ENCODE peak calls at places on chromosomes 12 and 14, in five cellular contexts. One of them, this sample, is unnamed.

GRCh38 chr14:66496911-66497310 is 10.7 kb downstream of the CCDC196 start:
- DNase-seq in K562: no peak
- DNase-seq in GM12878: no peak
- DNase-seq in HepG2: no peak
- DNase-seq in H1: no peak
- DNase-seq in this sample: no peak

GRCh38 chr14:79318371-79318770 is 892.9 kb downstream of the DIO2 start:
- DNase-seq in K562: no peak
- DNase-seq in GM12878: no peak
- DNase-seq in HepG2: no peak
- DNase-seq in H1: no peak
- DNase-seq in this sample: no peak

GRCh38 chr12:29157486-29157946 is 8.4 kb downstream of the FAR2 start:
- DNase-seq in K562: no peak
- DNase-seq in GM12878: no peak
- DNase-seq in HepG2: no peak
- DNase-seq in H1: no peak
- DNase-seq in this sample: no peak

GRCh38 chr12:3872800-3873636 is at the start of gene PARP11:
- DNase-seq in K562: peak; percentile 76
- DNase-seq in GM12878: peak; percentile 87
- DNase-seq in HepG2: peak; percentile 91
- DNase-seq in H1: peak; percentile 84
- DNase-seq in this sample: peak; percentile 70

GRCh38 chr12:7433276-7433822 is 10.6 kb downstream of the CD163L1 start:
- DNase-seq in K562: no peak
- DNase-seq in GM12878: no peak
- DNase-seq in HepG2: peak; percentile 21
- DNase-seq in H1: no peak
- DNase-seq in this sample: peak; percentile 26

GRCh38 chr14:94640721-94641631 is 28.8 kb downstream of the SERPINA3 start:
- DNase-seq in K562: peak; percentile 7
- DNase-seq in GM12878: no peak
- DNase-seq in HepG2: no peak
- DNase-seq in H1: no peak
- DNase-seq in this sample: peak; percentile 15

GRCh38 chr12:127239781-127240180 is 1027.2 kb upstream of the TMEM132C start:
- DNase-seq in K562: no peak
- DNase-seq in GM12878: no peak
- DNase-seq in HepG2: no peak
- DNase-seq in H1: no peak
- DNase-seq in this sample: no peak

GRCh38 chr12:125185740-125186470 is 120.7 kb downstream of the AACS start:
- DNase-seq in K562: peak; percentile 86
- DNase-seq in GM12878: no peak
- DNase-seq in HepG2: peak; percentile 53
- DNase-seq in H1: no peak
- DNase-seq in this sample: peak; percentile 49

GRCh38 chr12:20588057-20588456 is 107.1 kb upstream of the SLCO1C1 start:
- DNase-seq in K562: no peak
- DNase-seq in GM12878: no peak
- DNase-seq in HepG2: no peak
- DNase-seq in H1: no peak
- DNase-seq in this sample: no peak

GRCh38 chr14:100874051-100874410 is 29.5 kb downstream of the RTL1 start:
- DNase-seq in K562: no peak
- DNase-seq in GM12878: no peak
- DNase-seq in HepG2: no peak
- DNase-seq in H1: no peak
- DNase-seq in this sample: no peak

GRCh38 chr12:16012086-16012485 is 101.0 kb downstream of the DERA start:
- DNase-seq in K562: peak; percentile 4
- DNase-seq in GM12878: no peak
- DNase-seq in HepG2: no peak
- DNase-seq in H1: no peak
- DNase-seq in this sample: no peak

GRCh38 chr12:31749024-31749704 is 20.3 kb upstream of the AMN1 start:
- DNase-seq in K562: peak; percentile 88
- DNase-seq in GM12878: peak; percentile 99
- DNase-seq in HepG2: peak; percentile 99
- DNase-seq in H1: peak; percentile 67
- DNase-seq in this sample: peak; percentile 99

GRCh38 chr14:95068521-95068920 is 88.8 kb downstream of the DICER1 start:
- DNase-seq in K562: no peak
- DNase-seq in GM12878: no peak
- DNase-seq in HepG2: no peak
- DNase-seq in H1: no peak
- DNase-seq in this sample: no peak

GRCh38 chr14:98138666-98139065 is 1133.3 kb downstream of the BCL11B start:
- DNase-seq in K562: peak; percentile 5
- DNase-seq in GM12878: no peak
- DNase-seq in HepG2: no peak
- DNase-seq in H1: peak; percentile 7
- DNase-seq in this sample: peak; percentile 1

GRCh38 chr14:88346048-88346639 is 23.1 kb upstream of the KCNK10 start:
- DNase-seq in K562: no peak
- DNase-seq in GM12878: no peak
- DNase-seq in HepG2: peak; percentile 71
- DNase-seq in H1: no peak
- DNase-seq in this sample: no peak

GRCh38 chr12:117528538-117528937 is 167.1 kb upstream of the NOS1 start:
- DNase-seq in K562: no peak
- DNase-seq in GM12878: no peak
- DNase-seq in HepG2: no peak
- DNase-seq in H1: no peak
- DNase-seq in this sample: no peak

GRCh38 chr12:130970908-130971233 is 17.2 kb downstream of the ADGRD1 start:
- DNase-seq in K562: no peak
- DNase-seq in GM12878: no peak
- DNase-seq in HepG2: no peak
- DNase-seq in H1: no peak
- DNase-seq in this sample: no peak

GRCh38 chr12:93573552-93574223 is 1.2 kb downstream of the SOCS2 start:
- DNase-seq in K562: no peak
- DNase-seq in GM12878: no peak
- DNase-seq in HepG2: no peak
- DNase-seq in H1: no peak
- DNase-seq in this sample: no peak

GRCh38 chr12:47408171-47408871 is 297.5 kb downstream of the RPAP3 start:
- DNase-seq in K562: peak; percentile 32
- DNase-seq in GM12878: peak; percentile 40
- DNase-seq in HepG2: peak; percentile 6
- DNase-seq in H1: no peak
- DNase-seq in this sample: peak; percentile 19

GRCh38 chr12:33944703-33945437 is 77.4 kb upstream of the ALG10 start:
- DNase-seq in K562: no peak
- DNase-seq in GM12878: no peak
- DNase-seq in HepG2: peak; percentile 1
- DNase-seq in H1: no peak
- DNase-seq in this sample: no peak

GRCh38 chr12:6604254-6605029 is 2.7 kb downstream of the CHD4 start:
- DNase-seq in K562: no peak
- DNase-seq in GM12878: no peak
- DNase-seq in HepG2: no peak
- DNase-seq in H1: no peak
- DNase-seq in this sample: no peak

GRCh38 chr12:104457746-104458644 is 1.2 kb downstream of the CHST11 start:
- DNase-seq in K562: peak; percentile 62
- DNase-seq in GM12878: no peak
- DNase-seq in HepG2: no peak
- DNase-seq in H1: no peak
- DNase-seq in this sample: no peak

GRCh38 chr12:112107728-112108447 is 695 bp downstream of the NAA25 start:
- DNase-seq in K562: peak; percentile 40
- DNase-seq in GM12878: no peak
- DNase-seq in HepG2: no peak
- DNase-seq in H1: no peak
- DNase-seq in this sample: no peak

GRCh38 chr12:50344775-50345174 is 51.6 kb downstream of the FAM186A start:
- DNase-seq in K562: no peak
- DNase-seq in GM12878: no peak
- DNase-seq in HepG2: no peak
- DNase-seq in H1: no peak
- DNase-seq in this sample: no peak

GRCh38 chr14:90472632-90473031 is 75.8 kb downstream of the CALM1 start:
- DNase-seq in K562: no peak
- DNase-seq in GM12878: no peak
- DNase-seq in HepG2: no peak
- DNase-seq in H1: no peak
- DNase-seq in this sample: no peak

DNA sequence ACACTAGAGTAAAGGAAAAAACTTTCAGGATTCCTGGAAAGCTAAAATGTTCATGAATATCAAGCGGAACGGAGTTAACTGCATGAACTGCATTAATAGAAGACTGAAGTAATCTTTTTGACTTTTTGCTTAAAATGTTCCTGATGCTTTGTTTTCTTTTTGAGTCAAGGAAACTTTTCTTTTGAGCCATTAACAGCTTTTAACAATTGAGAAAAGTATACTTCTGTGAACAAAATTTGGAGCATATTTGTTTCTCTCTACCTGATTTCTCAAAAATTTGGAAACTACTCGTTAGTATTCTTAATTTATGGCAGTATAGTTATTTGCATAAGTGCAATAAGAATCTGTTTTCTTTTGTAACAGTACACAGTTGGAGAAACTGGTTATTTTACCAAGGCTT is 78.5 kb downstream of the CALM1 start:
- DNase-seq in K562: no peak
- DNase-seq in GM12878: no peak
- DNase-seq in HepG2: no peak
- DNase-seq in H1: no peak
- DNase-seq in this sample: no peak
- TF ChIP-seq MAX in K562: no peak
- TF ChIP-seq MAX in GM12878: no peak
- TF ChIP-seq MAX in HepG2: no peak
- TF ChIP-seq MAX in H1: no peak
- TF ChIP-seq MAX in this sample: no peak

GRCh38 chr12:10247659-10248058 is 35.0 kb downstream of the GABARAPL1 start:
- DNase-seq in K562: no peak
- DNase-seq in GM12878: no peak
- DNase-seq in HepG2: no peak
- DNase-seq in H1: no peak
- DNase-seq in this sample: no peak

GRCh38 chr12:10241781-10242180 is 29.1 kb downstream of the GABARAPL1 start:
- DNase-seq in K562: no peak
- DNase-seq in GM12878: no peak
- DNase-seq in HepG2: no peak
- DNase-seq in H1: no peak
- DNase-seq in this sample: no peak

GRCh38 chr12:10242539-10242938 is 29.9 kb downstream of the GABARAPL1 start:
- DNase-seq in K562: no peak
- DNase-seq in GM12878: no peak
- DNase-seq in HepG2: no peak
- DNase-seq in H1: no peak
- DNase-seq in this sample: no peak

GRCh38 chr12:10241276-10241675 is 28.6 kb downstream of the GABARAPL1 start:
- DNase-seq in K562: no peak
- DNase-seq in GM12878: no peak
- DNase-seq in HepG2: no peak
- DNase-seq in H1: no peak
- DNase-seq in this sample: no peak

DNA sequence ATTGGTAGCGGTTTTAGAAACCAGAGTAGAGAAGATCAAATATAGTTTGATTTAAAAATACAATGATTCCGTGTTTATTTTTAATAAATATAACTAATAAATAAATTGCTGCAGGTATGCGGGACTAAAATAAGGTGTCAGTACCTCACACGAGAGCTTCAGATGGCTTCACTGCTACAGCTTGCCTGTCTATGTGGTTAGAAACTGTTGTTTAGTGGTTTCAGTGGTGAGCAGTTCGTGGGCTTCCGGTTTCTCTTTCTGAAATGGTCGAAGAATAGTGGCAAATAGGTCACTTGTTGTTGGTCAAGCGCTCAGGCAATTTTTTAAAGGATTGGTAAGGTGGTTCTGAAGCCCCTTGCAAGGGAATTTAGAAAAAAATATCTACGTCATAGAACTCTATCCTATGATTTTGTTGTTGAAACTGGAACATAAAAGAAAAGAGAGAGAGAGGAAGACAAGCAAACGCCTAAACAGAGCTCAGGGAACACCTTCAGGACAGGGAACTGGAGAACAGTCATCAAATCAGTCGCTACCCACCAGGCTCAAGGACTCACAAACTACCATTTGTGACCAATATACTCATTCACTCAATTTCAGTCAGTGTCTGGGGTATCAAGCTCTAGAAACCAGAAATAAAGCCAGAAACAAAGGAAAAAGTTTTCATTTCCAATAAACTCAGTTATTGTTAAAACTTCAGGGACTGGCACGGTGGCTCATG is 31.3 kb downstream of the GABARAPL1 start:
- DNase-seq in K562: no peak
- DNase-seq in GM12878: peak; percentile 58
- DNase-seq in HepG2: no peak
- DNase-seq in H1: no peak
- DNase-seq in this sample: no peak
- TF ChIP-seq SIN3A in K562: no peak
- TF ChIP-seq SIN3A in GM12878: no peak
- TF ChIP-seq SIN3A in HepG2: no peak
- TF ChIP-seq SIN3A in H1: no peak
- TF ChIP-seq SIN3A in this sample: no peak

DNA sequence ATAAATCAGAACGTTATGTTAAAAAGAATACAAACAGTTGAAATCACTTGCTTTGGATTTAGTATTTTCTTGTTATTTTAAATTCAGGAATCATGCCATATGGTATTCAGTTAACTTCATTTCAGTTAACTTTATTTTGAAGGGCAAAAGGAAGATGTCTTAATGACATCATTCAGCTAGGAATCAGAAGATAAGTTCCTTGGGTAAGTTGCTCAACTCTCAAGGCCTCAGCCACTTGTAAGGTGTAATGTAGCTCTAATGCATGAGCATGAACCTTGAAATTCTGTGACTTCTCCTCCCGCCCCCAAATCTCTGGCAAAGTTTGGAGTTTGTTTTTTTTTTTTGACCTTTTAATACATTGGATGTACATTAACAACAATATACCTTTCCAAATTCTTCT is 42.6 kb downstream of the FRS2 start:
- DNase-seq in K562: no peak
- DNase-seq in GM12878: no peak
- DNase-seq in HepG2: no peak
- DNase-seq in H1: no peak
- DNase-seq in this sample: no peak
- TF ChIP-seq SRF in K562: no peak
- TF ChIP-seq SRF in GM12878: no peak
- TF ChIP-seq SRF in HepG2: no peak
- TF ChIP-seq SRF in H1: no peak
- TF ChIP-seq SRF in this sample: no peak

DNA sequence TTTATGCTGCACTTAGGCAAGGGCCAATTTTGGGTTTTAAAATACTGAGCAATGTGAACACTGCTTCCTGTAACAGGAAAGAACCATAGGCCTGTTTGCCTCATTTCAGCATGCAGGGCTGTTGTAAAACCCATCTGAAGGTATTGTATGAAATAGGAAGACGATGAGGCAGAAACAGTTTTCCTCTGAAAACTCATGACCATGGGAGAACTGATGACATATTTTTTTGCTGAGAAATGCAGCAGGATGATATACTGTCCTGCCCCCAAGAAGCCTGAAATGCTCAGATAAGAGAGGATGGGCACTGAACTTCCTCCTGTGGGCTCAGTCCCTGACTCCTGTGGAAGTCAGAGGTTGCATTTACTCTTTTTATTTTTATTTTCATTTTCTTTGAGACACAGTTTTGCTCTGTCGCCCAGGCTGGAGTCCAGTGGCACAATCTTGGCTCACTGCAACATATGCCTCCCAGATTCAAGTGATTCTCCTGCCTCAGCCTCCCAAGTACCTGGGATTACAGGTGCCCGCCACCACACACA is 17.4 kb downstream of the PYGL start:
- DNase-seq in K562: peak; percentile 68
- DNase-seq in GM12878: no peak
- DNase-seq in HepG2: no peak
- DNase-seq in H1: no peak
- DNase-seq in this sample: no peak
- TF ChIP-seq MAX in K562: no peak
- TF ChIP-seq MAX in GM12878: no peak
- TF ChIP-seq MAX in HepG2: no peak
- TF ChIP-seq MAX in H1: no peak
- TF ChIP-seq MAX in this sample: no peak